ENCODE peak calls at places on chromosomes 7 and 10, in eight cellular contexts. D is colonic mucosa, G is RWPE2, J is lung, M is BE2C, A is gastrocnemius medialis, I is MM.1S, T is OCI-LY7. C is an unnamed sample.

GRCh38 chr10:27285093-27285492 is 44.5 kb upstream of the ACBD5 start:
- DNase-seq in I (peak; percentile 32), D (no peak), M (no peak), J (no peak), G (no peak), T (peak; percentile 11), A (no peak), C (peak; percentile 20)

GRCh38 chr7:46319841-46320240 is 398.8 kb upstream of the IGFBP3 start:
- DNase-seq in I (no peak), G (no peak), J (no peak), M (no peak), D (no peak), T (no peak), A (no peak), C (peak; percentile 37)

GRCh38 chr7:129635300-129636029 is 23.9 kb downstream of the NRF1 start:
- DNase-seq in G (no peak), I (peak; percentile 85), A (peak; percentile 7), D (peak; percentile 70), J (peak; percentile 36), M (peak; percentile 76), T (peak; percentile 73), C (peak; percentile 83)

GRCh38 chr7:88789480-88790064 is 6.0 kb downstream of the TEX47 start:
- DNase-seq in J (no peak), I (peak; percentile 60), T (peak; percentile 37), M (no peak), G (no peak), D (no peak), A (no peak), C (peak; percentile 29)

GRCh38 chr10:33334170-33334838 is at the start of gene NRP1:
- DNase-seq in I (no peak), G (no peak), A (peak; percentile 23), J (no peak), D (peak; percentile 39), M (peak; percentile 40), T (no peak), C (peak; percentile 29)

GRCh38 chr10:133274751-133275682 is 1.7 kb downstream of the ADAM8 start:
- DNase-seq in J (no peak), G (no peak), D (no peak), A (no peak), M (no peak), T (peak; percentile 77), I (peak; percentile 94), C (peak; percentile 44)

GRCh38 chr10:70054902-70055301 is 2.3 kb downstream of the MACROH2A2 start:
- DNase-seq in D (no peak), A (no peak), T (no peak), M (no peak), J (no peak), G (no peak), I (no peak), C (no peak)

GRCh38 chr7:26782501-26782900 is 81.9 kb downstream of the SKAP2 start:
- DNase-seq in T (no peak), M (no peak), D (no peak), J (no peak), A (no peak), G (no peak), I (no peak), C (no peak)

GRCh38 chr10:15879058-15879457 is 18.8 kb upstream of the MINDY3 start:
- DNase-seq in G (no peak), D (no peak), I (peak; percentile 45), A (no peak), M (no peak), J (no peak), T (peak; percentile 39), C (peak; percentile 48)

GRCh38 chr10:8112230-8112915 is 57.9 kb downstream of the GATA3 start:
- DNase-seq in T (no peak), I (no peak), M (no peak), G (no peak), A (no peak), D (no peak), J (no peak), C (no peak)
- H3K4me3 ChIP-seq in T (no peak overlapping the region), I (no peak overlapping the region), M (no peak overlapping the region), G (no peak overlapping the region), A (no peak overlapping the region), D (no peak overlapping the region), J (no peak overlapping the region), C (no peak overlapping the region)

DNA sequence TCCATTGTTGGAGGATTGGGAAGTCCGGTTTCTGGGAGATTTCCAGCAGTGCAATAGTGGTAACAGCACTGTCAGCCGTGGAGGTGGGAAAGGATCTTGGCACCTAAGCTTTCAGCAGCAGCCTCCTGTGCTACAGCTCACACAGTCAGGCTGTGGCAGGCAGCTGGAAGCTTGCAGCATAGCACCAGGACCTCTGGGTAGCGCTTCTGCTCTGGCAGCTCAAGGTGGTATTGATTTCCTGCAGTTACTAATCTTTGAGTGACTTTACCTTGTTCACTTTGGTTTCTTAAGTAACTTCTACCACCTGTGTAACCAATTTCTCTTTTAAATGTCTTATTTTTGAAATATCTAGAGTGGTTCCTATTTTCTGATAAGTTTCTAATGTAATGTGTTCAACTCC is 130.5 kb downstream of the LHFPL3 start:
- DNase-seq in A (no peak), J (no peak), M (no peak), T (no peak), I (no peak), G (no peak), D (no peak), C (no peak)
- TF ChIP-seq CTCF in A (no peak), J (no peak), M (no peak), T (no peak), I (no peak), G (no peak), D (no peak), C (no peak)

DNA sequence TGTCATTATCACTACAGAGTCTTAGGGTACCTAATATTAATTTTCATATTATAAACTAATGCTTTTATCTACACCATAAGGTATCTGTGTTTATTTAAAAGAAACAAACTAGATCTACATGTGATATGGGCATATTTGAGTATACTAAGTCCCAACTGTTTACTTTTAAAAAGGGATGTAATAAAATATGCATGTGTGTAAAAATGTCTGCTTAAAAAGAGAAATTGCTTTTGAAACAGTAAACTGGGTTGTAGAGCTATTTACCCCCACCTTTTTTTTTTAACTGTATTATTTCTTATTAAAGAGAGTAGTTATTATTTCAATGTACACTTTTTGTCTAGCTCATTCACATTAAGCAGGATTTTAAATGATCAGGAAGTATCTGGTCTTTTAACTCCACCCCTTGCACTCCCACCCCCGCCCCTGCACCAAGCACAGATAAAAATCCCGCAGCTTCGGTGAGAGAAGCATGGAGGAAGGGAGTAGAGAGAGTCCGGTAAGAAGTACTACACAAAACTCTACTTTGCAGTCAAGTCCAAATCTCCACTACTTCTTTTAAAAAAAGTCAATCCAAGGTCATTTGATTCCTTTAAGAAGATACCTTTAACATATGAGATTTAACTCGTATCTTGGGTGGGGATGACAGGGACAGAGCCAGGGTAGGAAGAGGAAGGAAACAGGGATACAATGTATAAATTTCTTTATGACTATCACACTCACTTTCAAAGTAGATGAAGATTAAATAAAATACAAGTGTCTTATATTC is 131.9 kb downstream of the NRBF2 start:
- DNase-seq in I (peak; percentile 51), A (no peak), M (peak; percentile 51), D (peak; percentile 54), T (peak; percentile 73), G (no peak), J (no peak), C (peak; percentile 68)
- H3K4me1 ChIP-seq in I (peaks cover 28% of the 10 kb centered on the region), A (peaks cover 40% of the 10 kb centered on the region), M (no peaks in the 10 kb centered on the region), D (peaks cover 14% of the 10 kb centered on the region), T (peaks cover 46% of the 10 kb centered on the region), G (peaks cover 35% of the 10 kb centered on the region), J (peaks cover 1% of the 10 kb centered on the region), C (peaks cover 27% of the 10 kb centered on the region)

GRCh38 chr10:59844436-59844835 is 61.9 kb downstream of the CCDC6 start:
- DNase-seq in I (no peak), A (no peak), J (no peak), T (no peak), D (no peak), M (no peak), G (no peak), C (no peak)
- H3K4me3 ChIP-seq in I (no peak overlapping the region), A (no peak overlapping the region), J (no peak overlapping the region), T (no peak overlapping the region), D (no peak overlapping the region), M (no peak overlapping the region), G (no peak overlapping the region), C (no peak overlapping the region)

GRCh38 chr10:42769173-42769572 is 13.4 kb upstream of the BMS1 start:
- DNase-seq in J (no peak), G (no peak), A (no peak), D (no peak), M (no peak), I (no peak), T (no peak), C (no peak)

GRCh38 chr10:42768581-42769152 is 13.9 kb upstream of the BMS1 start:
- DNase-seq in I (no peak), M (no peak), J (no peak), T (no peak), G (no peak), A (no peak), D (no peak), C (no peak)

GRCh38 chr10:42767906-42768305 is 14.7 kb upstream of the BMS1 start:
- DNase-seq in M (no peak), J (no peak), I (no peak), T (no peak), D (no peak), G (no peak), A (no peak), C (no peak)

GRCh38 chr10:42769653-42770052 is 12.9 kb upstream of the BMS1 start:
- DNase-seq in J (no peak), G (no peak), I (no peak), T (no peak), A (no peak), M (peak; percentile 66), D (peak; percentile 65), C (no peak)
- TF ChIP-seq CTCF in J (no peak), G (no peak), I (no peak), T (no peak), A (no peak), M (no peak), D (no peak), C (no peak)

DNA sequence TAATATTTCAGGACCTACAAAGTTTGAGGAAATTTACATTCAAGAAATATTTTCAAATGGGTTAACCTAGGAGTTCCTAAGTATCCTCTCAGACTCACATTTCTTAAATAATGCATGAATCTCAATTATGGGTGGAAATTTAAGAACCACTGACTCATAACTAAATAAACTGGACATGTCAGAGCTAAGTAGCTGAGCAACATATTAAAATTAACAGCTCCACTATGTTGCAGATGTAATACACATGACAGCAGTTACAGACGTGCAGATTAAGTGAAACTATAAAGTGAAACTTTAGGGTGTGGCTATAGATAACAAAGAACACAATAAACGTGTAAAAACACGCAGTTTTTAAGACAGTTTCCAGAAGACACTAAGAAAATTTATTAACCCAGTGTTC is 25.5 kb downstream of the DNMBP start:
- DNase-seq in I (peak; percentile 43), G (no peak), T (no peak), M (no peak), D (no peak), A (no peak), J (no peak), C (no peak)
- H3K4me1 ChIP-seq in I (no peaks in the 10 kb centered on the region), G (peaks cover 40% of the 10 kb centered on the region), T (peaks cover 52% of the 10 kb centered on the region), M (no peaks in the 10 kb centered on the region), D (no peaks in the 10 kb centered on the region), A (peaks cover 46% of the 10 kb centered on the region), J (peaks cover 12% of the 10 kb centered on the region), C (peaks cover 12% of the 10 kb centered on the region)

DNA sequence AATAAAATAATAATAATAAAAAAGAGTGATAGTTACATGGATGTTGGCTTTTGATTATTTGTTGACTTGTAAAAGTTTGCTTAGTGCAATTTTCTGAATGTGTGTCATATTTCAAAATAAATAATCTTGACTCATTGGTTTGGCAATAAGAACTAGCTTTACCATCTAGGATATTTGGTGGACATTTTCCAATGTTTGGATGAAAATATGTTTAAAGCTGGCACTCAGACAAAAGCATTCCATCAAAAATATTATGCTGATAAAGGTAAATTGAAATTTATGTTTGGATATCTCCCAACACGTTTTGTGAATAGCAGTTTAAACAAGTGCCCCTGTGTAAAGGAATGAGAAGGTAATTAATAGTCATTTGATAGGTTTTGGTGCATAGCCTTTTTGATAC is 62.5 kb upstream of the KCNMA1 start:
- DNase-seq in G (no peak), J (no peak), D (no peak), I (no peak), A (no peak), M (no peak), T (no peak), C (no peak)
- H3K4me3 ChIP-seq in G (no peak overlapping the region), J (no peak overlapping the region), D (no peak overlapping the region), I (no peak overlapping the region), A (no peak overlapping the region), M (no peak overlapping the region), T (no peak overlapping the region), C (no peak overlapping the region)